ENCODE peak calls at places on chromosomes 6 and 20, in nine cellular contexts. Y is activated CD4-positive, alpha-beta T cell treated with anti-CD3 and anti-CD28 coated beads for 36 hours; H is GM04504; E is B cell; X is ACHN; A is mucosa of descending colon; W is HTR-8/SVneo; V is NCI-H510A treated with DMSO at 0.1 percent for 48 hours; O is dermis blood vessel endothelial cell. P is an unnamed sample.

GRCh38 chr20:46083531-46084061 is 6.2 kb downstream of the NCOA5 start:
- DNase-seq in Y (no peak), H (no peak), E (no peak), X (no peak), A (no peak), W (no peak), V (no peak), O (no peak), P (no peak)

GRCh38 chr6:149860834-149861602 is 3.1 kb downstream of the LRP11 start:
- DNase-seq in Y (no peak), H (no peak), E (no peak), X (no peak), A (no peak), W (no peak), V (peak; percentile 18), O (no peak), P (no peak)

GRCh38 chr6:47180633-47181032 is 129.1 kb downstream of the TNFRSF21 start:
- DNase-seq in Y (peak; percentile 10), H (no peak), E (no peak), X (peak; percentile 24), A (no peak), W (no peak), V (no peak), O (no peak), P (no peak)

GRCh38 chr20:20641783-20642182 is 70.7 kb downstream of the RALGAPA2 start:
- DNase-seq in Y (no peak), H (no peak), E (no peak), X (no peak), A (no peak), W (no peak), V (no peak), O (no peak), P (no peak)

GRCh38 chr6:110930795-110931194 is 27.7 kb upstream of the GTF3C6 start:
- DNase-seq in Y (no peak), H (no peak), E (no peak), X (no peak), A (no peak), W (no peak), V (no peak), O (no peak), P (no peak)

GRCh38 chr20:37727247-37727956 is 33.6 kb downstream of the CTNNBL1 start:
- DNase-seq in Y (no peak), H (no peak), E (no peak), X (no peak), A (no peak), W (no peak), V (no peak), O (no peak), P (no peak)

GRCh38 chr20:11792229-11792953 is 125.3 kb upstream of the BTBD3 start:
- DNase-seq in Y (no peak), H (no peak), E (no peak), X (no peak), A (no peak), W (no peak), V (no peak), O (no peak), P (no peak)

GRCh38 chr6:122651604-122652003 is 41.4 kb downstream of the PKIB start:
- DNase-seq in Y (no peak), H (no peak), E (no peak), X (no peak), A (no peak), W (no peak), V (no peak), O (no peak), P (no peak)

GRCh38 chr6:33075568-33076405 is at the start of gene HLA-DPB1:
- DNase-seq in Y (peak; percentile 14), H (no peak), E (peak; percentile 83), X (peak; percentile 64), A (peak; percentile 50), W (peak; percentile 66), V (peak; percentile 9), O (peak; percentile 69), P (no peak)

GRCh38 chr6:155274533-155274932 is 10.7 kb downstream of the CLDN20 start:
- DNase-seq in Y (no peak), H (no peak), E (no peak), X (peak; percentile 6), A (no peak), W (no peak), V (no peak), O (peak; percentile 57), P (no peak)